ENCODE peak calls at places on chromosomes 13 and 19, in five cellular contexts. O, P, R, I and Z are unnamed samples.

GRCh38 chr13:112957295-112957677 is 11.7 kb upstream of the MCF2L start:
- DNase-seq in O (no peak), P (no peak), R (no peak), I (no peak), Z (no peak)

GRCh38 chr19:18669524-18669817 is 14.0 kb upstream of the CRTC1 start:
- DNase-seq in O (no peak), P (no peak), R (no peak), I (no peak), Z (no peak)

GRCh38 chr13:43387880-43388279 is 364.5 kb downstream of the DNAJC15 start:
- DNase-seq in O (no peak), P (no peak), R (no peak), I (no peak), Z (no peak)

GRCh38 chr13:32309812-32310706 is 5.1 kb downstream of the ZAR1L start:
- DNase-seq in O (peak), P (peak), R (peak), I (no peak), Z (no peak)

GRCh38 chr19:48965806-48966540 is 864 bp downstream of the FTL start:
- DNase-seq in O (peak), P (peak), R (peak), I (peak), Z (peak)

GRCh38 chr13:85509512-85509911 is 289.7 kb downstream of the SLITRK6 start:
- DNase-seq in O (no peak), P (no peak), R (peak), I (no peak), Z (no peak)

GRCh38 chr13:40189426-40189825 is 477.0 kb downstream of the FOXO1 start:
- DNase-seq in O (no peak), P (no peak), R (no peak), I (no peak), Z (no peak)

GRCh38 chr19:48745208-48745995 is 1.3 kb downstream of the IZUMO1 start:
- DNase-seq in O (peak), P (peak), R (peak), I (peak), Z (peak)

GRCh38 chr19:10289836-10290438 is at the start of gene ICAM5:
- DNase-seq in O (no peak), P (no peak), R (peak), I (peak), Z (no peak)